ENCODE peak calls at places on chromosomes 5 and 9, in seven cellular contexts. W is ecto neural progenitor cell; X is activated T-cell treated with anti-CD3 and anti-CD28 coated beads for 48 hours; T is NCI-H524; A is stimulated activated CD4-positive, alpha-beta T cell treated with anti-CD3 and anti-CD28 coated beads, Interleukin-15, amount 100 ng/mL, for 24 hours; Q is HCEC 1CT; J is coronary artery. C is an unnamed sample.
A peak's percentile ranks its signal among the peaks of the same experiment; 100 is the strongest.

GRCh38 chr5:6581090-6581489 is 51.8 kb downstream of the NSUN2 start:
- DNase-seq in W (no peak), J (no peak), T (no peak), A (no peak), X (no peak), Q (no peak), C (no peak)

GRCh38 chr9:15158019-15158418 is 149.0 kb downstream of the TTC39B start:
- DNase-seq in A (no peak), W (no peak), X (no peak), Q (no peak), J (no peak), T (no peak), C (no peak)

GRCh38 chr9:94805585-94805984 is 79.1 kb downstream of the AOPEP start:
- DNase-seq in W (no peak), X (no peak), A (no peak), T (no peak), J (no peak), Q (peak; percentile 92), C (peak; percentile 97)

GRCh38 chr5:157345485-157345884 is 79.6 kb downstream of the CYFIP2 start:
- DNase-seq in A (no peak), J (no peak), T (no peak), Q (no peak), W (no peak), X (no peak), C (no peak)

GRCh38 chr9:89999534-90000370 is 394.9 kb downstream of the GADD45G start:
- DNase-seq in A (peak; percentile 76), J (peak; percentile 87), W (no peak), T (no peak), X (peak; percentile 51), Q (no peak), C (peak; percentile 55)

GRCh38 chr9:81848472-81848871 is 79.8 kb upstream of the SPATA31D4 start:
- DNase-seq in J (no peak), X (no peak), W (no peak), Q (peak; percentile 63), A (no peak), T (no peak), C (peak; percentile 66)

GRCh38 chr5:33034777-33035176 is 323.7 kb downstream of the NPR3 start:
- DNase-seq in A (no peak), X (no peak), Q (no peak), T (no peak), J (no peak), W (no peak), C (no peak)

GRCh38 chr5:169650701-169651331 is 13.7 kb downstream of the DOCK2 start:
- DNase-seq in Q (peak; percentile 76), X (no peak), T (no peak), A (peak; percentile 36), J (no peak), W (no peak), C (peak; percentile 91)

GRCh38 chr9:129140397-129141065 is 29.3 kb downstream of the PTPA start:
- DNase-seq in A (peak; percentile 32), J (peak; percentile 83), X (no peak), T (peak; percentile 58), W (peak; percentile 75), Q (peak; percentile 38), C (peak; percentile 45)

GRCh38 chr5:61702784-61703183 is 370.7 kb downstream of the ZSWIM6 start:
- DNase-seq in T (no peak), A (no peak), X (no peak), J (no peak), Q (no peak), W (no peak), C (no peak)

GRCh38 chr9:123710299-123710698 is 219.6 kb downstream of the DENND1A start:
- DNase-seq in A (no peak), T (no peak), Q (peak; percentile 53), X (no peak), J (no peak), W (no peak), C (peak; percentile 95)

GRCh38 chr9:130300739-130301138 is 35.2 kb downstream of the HMCN2 start:
- DNase-seq in A (no peak), J (no peak), Q (no peak), W (no peak), T (no peak), X (no peak), C (no peak)

GRCh38 chr5:142783601-142784291 is 13.6 kb downstream of the ARHGAP26 start:
- DNase-seq in A (peak; percentile 75), T (no peak), J (no peak), Q (peak; percentile 6), W (peak; percentile 54), X (peak; percentile 63), C (no peak)

C was measured in IMR-90.